ENCODE peak calls at places on chromosome 2, in four cellular contexts. E is GM12892, Z is NCI-H460, N is T47D. K is an unnamed sample.

GRCh38 chr2:222000326-222000725 is 298.5 kb downstream of the PAX3 start:
- DNase-seq in Z (no peak), E (no peak), N (no peak), K (no peak)

GRCh38 chr2:7709907-7710306 is 792.7 kb downstream of the RNF144A start:
- DNase-seq in E (no peak), Z (no peak), N (no peak), K (no peak)

GRCh38 chr2:151334082-151334815 is 23.1 kb upstream of the TNFAIP6 start:
- DNase-seq in Z (no peak), E (no peak), N (no peak), K (no peak)

GRCh38 chr2:183898641-183899040 is 699.7 kb upstream of the ZNF804A start:
- DNase-seq in Z (no peak), E (no peak), N (no peak), K (no peak)

GRCh38 chr2:45000921-45001628 is 8.2 kb downstream of the SIX2 start:
- DNase-seq in E (no peak), N (no peak), Z (no peak), K (no peak)

GRCh38 chr2:108575132-108575966 is 41.1 kb downstream of the LIMS1 start:
- DNase-seq in E (no peak), Z (no peak), N (no peak), K (no peak)

GRCh38 chr2:215921884-215922283 is 91.5 kb downstream of the MREG start:
- DNase-seq in E (no peak), Z (peak; percentile 36), N (no peak), K (no peak)

GRCh38 chr2:118882693-118883336 is 35.4 kb upstream of the EN1 start:
- DNase-seq in Z (peak; percentile 64), E (peak; percentile 20), N (peak; percentile 21), K (peak; percentile 71)

GRCh38 chr2:43082111-43082877 is 144.1 kb downstream of the ZFP36L2 start:
- DNase-seq in Z (no peak), E (no peak), N (no peak), K (no peak)

GRCh38 chr2:165373322-165374025 is 96.0 kb upstream of the CSRNP3 start:
- DNase-seq in Z (no peak), E (no peak), N (no peak), K (no peak)

GRCh38 chr2:164620873-164621760 is at the start of gene GRB14:
- DNase-seq in Z (no peak), N (peak; percentile 38), E (peak; percentile 8), K (peak; percentile 45)

GRCh38 chr2:45911503-45911902 is 260.0 kb downstream of the PRKCE start:
- DNase-seq in Z (no peak), E (no peak), N (no peak), K (no peak)

GRCh38 chr2:240403358-240404104 is 31.9 kb upstream of the GPC1 start:
- DNase-seq in N (no peak), Z (no peak), E (no peak), K (peak; percentile 14)

GRCh38 chr2:210315015-210315807 is at the start of gene MYL1:
- DNase-seq in N (no peak), E (no peak), Z (no peak), K (no peak)

GRCh38 chr2:415986-416610 is 128.2 kb upstream of the ALKAL2 start:
- DNase-seq in Z (no peak), N (no peak), E (no peak), K (peak; percentile 28)

GRCh38 chr2:109457366-109457765 is 156.4 kb downstream of the SEPTIN10 start:
- DNase-seq in N (no peak), Z (no peak), E (no peak), K (no peak)

GRCh38 chr2:96618599-96619283 is 19.4 kb downstream of the KANSL3 start:
- DNase-seq in E (no peak), Z (no peak), N (no peak), K (no peak)

GRCh38 chr2:116719841-116720240 is 1094.7 kb upstream of the DDX18 start:
- DNase-seq in E (no peak), N (no peak), Z (no peak), K (no peak)

GRCh38 chr2:24164416-24164973 is 10.4 kb upstream of the FAM228A start:
- DNase-seq in E (peak; percentile 50), N (no peak), Z (peak; percentile 11), K (no peak)

GRCh38 chr2:60899230-60899891 is 18.0 kb downstream of the REL start:
- DNase-seq in Z (no peak), E (no peak), N (no peak), K (no peak)

GRCh38 chr2:10353931-10354330 is 51.2 kb downstream of the HPCAL1 start:
- DNase-seq in E (no peak), Z (no peak), N (no peak), K (no peak)

GRCh38 chr2:5895284-5895683 is 203.1 kb downstream of the SOX11 start:
- DNase-seq in N (no peak), Z (no peak), E (no peak), K (no peak)

GRCh38 chr2:72127401-72128058 is 20.1 kb downstream of the CYP26B1 start:
- DNase-seq in E (no peak), Z (no peak), N (no peak), K (peak; percentile 38)

GRCh38 chr2:106109675-106110074 is 84.4 kb downstream of the UXS1 start:
- DNase-seq in N (no peak), Z (no peak), E (no peak), K (no peak)

GRCh38 chr2:137220438-137220998 is 455.2 kb downstream of the THSD7B start:
- DNase-seq in Z (peak; percentile 11), E (no peak), N (no peak), K (no peak)

GRCh38 chr2:206267567-206267966 is 6.9 kb upstream of the ZDBF2 start:
- DNase-seq in E (no peak), Z (no peak), N (no peak), K (no peak)

GRCh38 chr2:199119796-199120195 is 337.9 kb downstream of the SATB2 start:
- DNase-seq in E (no peak), N (no peak), Z (no peak), K (no peak)

GRCh38 chr2:237025090-237025865 is 60.4 kb upstream of the COPS8 start:
- DNase-seq in E (no peak), N (no peak), Z (no peak), K (peak; percentile 64)

GRCh38 chr2:157644776-157645175 is 16.1 kb upstream of the ACVR1C start:
- DNase-seq in E (no peak), N (no peak), Z (no peak), K (no peak)

GRCh38 chr2:68689553-68690537 is 44.8 kb upstream of the ARHGAP25 start:
- DNase-seq in Z (no peak), E (no peak), N (no peak), K (no peak)

GRCh38 chr2:216671081-216671411 is 24.3 kb downstream of the IGFBP5 start:
- DNase-seq in Z (no peak), E (no peak), N (no peak), K (no peak)

GRCh38 chr2:240301256-240301795 is 134.1 kb upstream of the GPC1 start:
- DNase-seq in E (peak; percentile 2), N (no peak), Z (no peak), K (no peak)

K was measured in ureter.